ENCODE peak calls at places on chromosomes 13 and 19, in eight cellular contexts. R, U, G, Z, B, T, M and V are unnamed samples.

GRCh38 chr13:45367358-45367757 is 26.4 kb upstream of the TPT1 start:
- DNase-seq in T (peak; percentile 65), R (peak; percentile 74), G (peak; percentile 70), U (no peak), B (no peak), Z (no peak), M (peak; percentile 77), V (no peak)

GRCh38 chr13:30666113-30666512 is 48.4 kb downstream of the USPL1 start:
- DNase-seq in B (no peak), R (no peak), U (no peak), M (no peak), Z (no peak), T (no peak), G (no peak), V (no peak)

GRCh38 chr13:48586591-48587103 is 53.8 kb upstream of the RCBTB2 start:
- DNase-seq in R (no peak), M (no peak), B (no peak), T (no peak), Z (no peak), G (no peak), U (no peak), V (no peak)

GRCh38 chr19:18730885-18731513 is 47.5 kb downstream of the CRTC1 start:
- DNase-seq in U (no peak), B (no peak), G (no peak), Z (no peak), T (no peak), M (no peak), R (no peak), V (peak; percentile 45)

GRCh38 chr19:32650671-32651070 is 24.3 kb downstream of the ANKRD27 start:
- DNase-seq in T (no peak), U (no peak), G (no peak), B (no peak), R (no peak), Z (no peak), M (no peak), V (no peak)

GRCh38 chr19:47351545-47351944 is 2.4 kb downstream of the DHX34 start:
- DNase-seq in G (no peak), M (no peak), R (no peak), T (no peak), U (peak; percentile 4), Z (no peak), B (no peak), V (peak; percentile 81)

GRCh38 chr13:62333466-62333865 is 917.8 kb upstream of the PCDH20 start:
- DNase-seq in G (no peak), M (no peak), T (no peak), Z (no peak), U (no peak), R (no peak), B (no peak), V (no peak)

GRCh38 chr13:38783992-38784875 is 97.4 kb downstream of the FREM2 start:
- DNase-seq in T (no peak), B (no peak), M (no peak), R (no peak), G (no peak), Z (no peak), U (no peak), V (peak; percentile 54)

GRCh38 chr19:23766951-23767350 is 8.3 kb upstream of the ZNF681 start:
- DNase-seq in B (no peak), R (no peak), G (no peak), T (no peak), M (no peak), Z (no peak), U (no peak), V (no peak)

GRCh38 chr19:38993271-38993670 is 17.7 kb upstream of the FBXO17 start:
- DNase-seq in B (no peak), T (no peak), Z (no peak), M (no peak), U (no peak), G (no peak), R (no peak), V (no peak)

GRCh38 chr13:109998808-109999528 is 212.6 kb upstream of the IRS2 start:
- DNase-seq in T (no peak), M (no peak), G (no peak), Z (no peak), B (no peak), U (no peak), R (no peak), V (no peak)

GRCh38 chr19:4916292-4917082 is 7.2 kb downstream of the UHRF1 start:
- DNase-seq in G (no peak), M (peak; percentile 62), R (no peak), T (no peak), U (no peak), Z (no peak), B (no peak), V (no peak)

GRCh38 chr13:113666951-113667701 is at the start of gene GRK1:
- DNase-seq in T (no peak), B (peak; percentile 19), U (no peak), R (no peak), G (no peak), M (no peak), Z (no peak), V (peak; percentile 72)